ENCODE peak calls at places on chromosomes 11 and 22, in six cellular contexts. One of them, this sample, is unnamed.

GRCh38 chr22:30823015-30823370 is 128.3 kb downstream of the OSBP2 start:
- DNase-seq in K562: peak
- DNase-seq in H1: no peak
- DNase-seq in GM12878: no peak
- DNase-seq in NT2/D1: no peak
- DNase-seq in HepG2: no peak
- DNase-seq in this sample: no peak

GRCh38 chr22:32103648-32104326 is 55.3 kb downstream of the C22orf42 start:
- DNase-seq in K562: no peak
- DNase-seq in H1: no peak
- DNase-seq in GM12878: no peak
- DNase-seq in NT2/D1: no peak
- DNase-seq in HepG2: no peak
- DNase-seq in this sample: peak

GRCh38 chr22:20264614-20265452 is 3.3 kb downstream of the RTN4R start:
- DNase-seq in K562: peak
- DNase-seq in H1: no peak
- DNase-seq in GM12878: no peak
- DNase-seq in NT2/D1: no peak
- DNase-seq in HepG2: peak
- DNase-seq in this sample: no peak

GRCh38 chr22:22424956-22425355 is 83.6 kb downstream of the ZNF280B start:
- DNase-seq in K562: no peak
- DNase-seq in H1: no peak
- DNase-seq in GM12878: no peak
- DNase-seq in NT2/D1: no peak
- DNase-seq in HepG2: no peak
- DNase-seq in this sample: no peak

GRCh38 chr11:76672431-76673163 is 2.0 kb upstream of the LRRC32 start:
- DNase-seq in K562: no peak
- DNase-seq in H1: no peak
- DNase-seq in GM12878: peak
- DNase-seq in NT2/D1: no peak
- DNase-seq in HepG2: no peak
- DNase-seq in this sample: no peak

GRCh38 chr11:70398834-70399680 is 728 bp downstream of the CTTN start:
- DNase-seq in K562: peak
- DNase-seq in H1: no peak
- DNase-seq in GM12878: no peak
- DNase-seq in NT2/D1: no peak
- DNase-seq in HepG2: no peak
- DNase-seq in this sample: no peak

GRCh38 chr11:92380882-92381281 is 156.3 kb downstream of the FAT3 start:
- DNase-seq in K562: no peak
- DNase-seq in H1: no peak
- DNase-seq in GM12878: no peak
- DNase-seq in NT2/D1: no peak
- DNase-seq in HepG2: no peak
- DNase-seq in this sample: no peak

GRCh38 chr11:12411806-12412727 is 34.7 kb downstream of the PARVA start:
- DNase-seq in K562: peak
- DNase-seq in H1: peak
- DNase-seq in GM12878: no peak
- DNase-seq in NT2/D1: peak
- DNase-seq in HepG2: peak
- DNase-seq in this sample: peak

GRCh38 chr22:49008682-49009235 is 818.9 kb downstream of the BRD1 start:
- DNase-seq in K562: no peak
- DNase-seq in H1: no peak
- DNase-seq in GM12878: no peak
- DNase-seq in NT2/D1: no peak
- DNase-seq in HepG2: no peak
- DNase-seq in this sample: no peak

GRCh38 chr11:109854696-109855095 is 238.5 kb upstream of the ZC3H12C start:
- DNase-seq in K562: no peak
- DNase-seq in H1: no peak
- DNase-seq in GM12878: no peak
- DNase-seq in NT2/D1: no peak
- DNase-seq in HepG2: no peak
- DNase-seq in this sample: no peak

GRCh38 chr11:88631497-88631896 is 294.0 kb upstream of the CTSC start:
- DNase-seq in K562: no peak
- DNase-seq in H1: peak
- DNase-seq in GM12878: no peak
- DNase-seq in NT2/D1: peak
- DNase-seq in HepG2: no peak
- DNase-seq in this sample: peak

GRCh38 chr11:63838682-63839507 is at the start of gene MARK2:
- DNase-seq in K562: peak
- DNase-seq in H1: peak
- DNase-seq in GM12878: peak
- DNase-seq in NT2/D1: peak
- DNase-seq in HepG2: peak
- DNase-seq in this sample: peak

GRCh38 chr11:128290106-128290840 is 297.1 kb downstream of the ETS1 start:
- DNase-seq in K562: peak
- DNase-seq in H1: no peak
- DNase-seq in GM12878: peak
- DNase-seq in NT2/D1: peak
- DNase-seq in HepG2: peak
- DNase-seq in this sample: peak

DNA sequence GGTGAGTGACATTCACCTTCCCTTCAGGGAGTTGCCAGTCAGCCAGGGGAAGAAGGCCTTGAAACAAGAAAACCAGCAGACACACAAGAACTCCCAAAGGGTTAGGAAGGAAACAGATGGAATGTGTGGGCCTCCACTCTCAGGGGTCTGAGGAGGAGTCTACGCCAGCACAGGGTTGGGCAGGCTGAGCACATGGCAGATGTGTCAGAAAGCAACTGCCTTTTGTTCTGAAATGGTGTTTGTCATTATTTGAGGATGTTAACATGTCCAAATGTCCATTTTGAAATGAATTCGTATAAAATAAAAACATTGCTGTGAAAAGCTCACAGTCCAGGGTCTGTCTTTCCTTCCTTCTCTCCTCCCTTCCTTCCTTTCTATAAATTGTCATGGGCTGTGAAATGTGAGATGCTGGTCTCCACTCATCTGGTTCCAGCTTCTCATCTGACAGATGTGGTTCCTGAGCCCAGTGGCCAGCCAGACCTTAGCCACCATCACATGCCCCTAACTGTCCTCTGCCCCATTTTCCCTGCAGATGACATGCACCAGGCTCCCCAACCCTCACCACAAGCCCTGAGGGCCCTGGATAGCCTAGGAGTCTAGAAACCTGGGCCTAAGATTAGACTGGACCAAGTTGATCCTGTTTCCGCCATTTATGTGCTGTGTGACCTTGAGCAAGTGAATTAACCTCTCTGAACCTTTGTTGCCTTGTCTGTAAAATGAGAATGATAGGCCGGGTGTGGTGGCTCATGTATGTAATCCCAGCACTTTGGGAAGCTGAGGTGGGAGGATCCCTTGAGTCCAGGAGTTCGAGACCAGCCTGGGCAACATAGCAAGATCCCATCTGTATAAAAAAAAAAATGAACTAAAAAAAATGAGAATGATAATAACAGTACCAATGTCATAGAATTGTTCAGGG is 56.2 kb upstream of the CRYBB3 start:
- DNase-seq in K562: no peak
- DNase-seq in H1: no peak
- DNase-seq in GM12878: no peak
- DNase-seq in NT2/D1: no peak
- DNase-seq in HepG2: no peak
- DNase-seq in this sample: no peak
- TF ChIP-seq YY1 in K562: no peak
- TF ChIP-seq YY1 in H1: no peak
- TF ChIP-seq YY1 in GM12878: no peak
- TF ChIP-seq YY1 in NT2/D1: no peak
- TF ChIP-seq YY1 in HepG2: no peak
- TF ChIP-seq YY1 in this sample: no peak

GRCh38 chr11:78208257-78209165 is 19.8 kb downstream of the USP35 start:
- DNase-seq in K562: no peak
- DNase-seq in H1: no peak
- DNase-seq in GM12878: no peak
- DNase-seq in NT2/D1: no peak
- DNase-seq in HepG2: peak
- DNase-seq in this sample: no peak
- TF ChIP-seq ZNF274 in K562: no peak
- TF ChIP-seq ZNF274 in H1: no peak
- TF ChIP-seq ZNF274 in GM12878: no peak
- TF ChIP-seq ZNF274 in NT2/D1: no peak
- TF ChIP-seq ZNF274 in HepG2: no peak
- TF ChIP-seq ZNF274 in this sample: no peak

GRCh38 chr22:42688241-42688913 is 32.3 kb downstream of the A4GALT start:
- DNase-seq in K562: peak
- DNase-seq in H1: no peak
- DNase-seq in GM12878: no peak
- DNase-seq in NT2/D1: peak
- DNase-seq in HepG2: peak
- DNase-seq in this sample: no peak
- TF ChIP-seq YY1 in K562: no peak
- TF ChIP-seq YY1 in H1: no peak
- TF ChIP-seq YY1 in GM12878: no peak
- TF ChIP-seq YY1 in NT2/D1: no peak
- TF ChIP-seq YY1 in HepG2: no peak
- TF ChIP-seq YY1 in this sample: no peak

DNA sequence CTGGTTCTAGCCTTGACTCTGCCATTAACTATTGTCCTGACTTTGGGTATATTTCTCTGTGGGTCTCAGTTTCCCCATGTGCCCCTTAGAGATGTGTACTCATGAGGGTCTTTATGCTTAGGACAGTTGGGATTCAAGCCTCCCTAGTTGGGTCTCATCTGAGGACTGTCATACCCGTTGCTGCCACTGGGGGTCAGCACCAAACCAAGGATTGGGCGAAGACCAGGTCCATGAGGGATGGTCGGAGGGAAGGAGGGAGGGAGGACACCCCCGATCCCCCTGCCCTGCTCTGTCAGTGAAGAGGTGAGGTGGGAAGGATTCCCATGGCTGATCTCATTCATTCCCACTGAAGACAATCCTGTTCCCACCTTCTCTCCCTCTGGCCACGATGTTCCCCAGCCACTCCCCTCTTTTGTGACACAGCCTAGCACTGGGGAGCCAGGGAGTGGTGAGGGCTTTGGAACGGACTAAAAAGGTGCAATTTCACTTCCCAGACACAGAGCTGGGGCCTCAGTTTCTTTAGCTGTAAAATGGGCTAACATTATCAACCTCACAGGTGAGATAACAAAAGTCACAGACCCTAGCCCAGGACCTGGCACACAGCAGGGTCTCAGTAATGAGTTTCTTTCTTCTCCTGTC is 12.4 kb upstream of the KLHL35 start:
- DNase-seq in K562: peak
- DNase-seq in H1: no peak
- DNase-seq in GM12878: peak
- DNase-seq in NT2/D1: no peak
- DNase-seq in HepG2: peak
- DNase-seq in this sample: peak
- TF ChIP-seq ZNF274 in K562: no peak
- TF ChIP-seq ZNF274 in H1: no peak
- TF ChIP-seq ZNF274 in GM12878: no peak
- TF ChIP-seq ZNF274 in NT2/D1: no peak
- TF ChIP-seq ZNF274 in HepG2: no peak
- TF ChIP-seq ZNF274 in this sample: no peak

GRCh38 chr11:19891050-19891449 is 178.4 kb downstream of the NAV2 start:
- DNase-seq in K562: no peak
- DNase-seq in H1: no peak
- DNase-seq in GM12878: no peak
- DNase-seq in NT2/D1: no peak
- DNase-seq in HepG2: no peak
- DNase-seq in this sample: no peak

GRCh38 chr11:19892387-19892786 is 179.8 kb downstream of the NAV2 start:
- DNase-seq in K562: no peak
- DNase-seq in H1: no peak
- DNase-seq in GM12878: no peak
- DNase-seq in NT2/D1: no peak
- DNase-seq in HepG2: no peak
- DNase-seq in this sample: no peak

GRCh38 chr11:19892876-19893275 is 180.2 kb downstream of the NAV2 start:
- DNase-seq in K562: no peak
- DNase-seq in H1: no peak
- DNase-seq in GM12878: no peak
- DNase-seq in NT2/D1: no peak
- DNase-seq in HepG2: no peak
- DNase-seq in this sample: no peak

GRCh38 chr11:19889531-19889930 is 176.9 kb downstream of the NAV2 start:
- DNase-seq in K562: no peak
- DNase-seq in H1: no peak
- DNase-seq in GM12878: no peak
- DNase-seq in NT2/D1: no peak
- DNase-seq in HepG2: no peak
- DNase-seq in this sample: no peak

GRCh38 chr11:19890308-19890707 is 177.7 kb downstream of the NAV2 start:
- DNase-seq in K562: no peak
- DNase-seq in H1: no peak
- DNase-seq in GM12878: no peak
- DNase-seq in NT2/D1: no peak
- DNase-seq in HepG2: no peak
- DNase-seq in this sample: no peak
- TF ChIP-seq YY1 in K562: no peak
- TF ChIP-seq YY1 in H1: no peak
- TF ChIP-seq YY1 in GM12878: no peak
- TF ChIP-seq YY1 in NT2/D1: no peak
- TF ChIP-seq YY1 in HepG2: no peak
- TF ChIP-seq YY1 in this sample: no peak

DNA sequence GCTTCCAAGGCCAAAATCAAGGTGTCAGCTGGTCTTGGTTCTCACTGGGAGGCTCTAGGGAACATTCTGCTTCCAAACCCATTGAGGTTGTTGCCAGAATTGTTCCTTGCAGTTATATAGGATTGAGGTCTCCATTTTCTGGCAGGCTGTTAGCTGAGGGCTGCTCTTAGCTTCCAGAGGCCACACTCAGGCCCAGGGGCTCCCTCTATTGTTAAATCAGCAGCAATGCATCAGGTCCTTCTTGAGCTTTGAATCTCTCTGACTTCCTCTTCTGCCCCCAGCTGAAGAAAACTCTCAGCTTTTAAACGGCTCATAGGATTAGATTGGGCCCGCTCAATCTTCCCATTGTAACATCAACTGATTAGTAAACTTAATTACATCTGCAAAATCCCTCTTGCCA is 39.3 kb upstream of the BSX start:
- DNase-seq in K562: no peak
- DNase-seq in H1: no peak
- DNase-seq in GM12878: no peak
- DNase-seq in NT2/D1: peak
- DNase-seq in HepG2: peak
- DNase-seq in this sample: peak
- TF ChIP-seq ZNF274 in K562: no peak
- TF ChIP-seq ZNF274 in H1: no peak
- TF ChIP-seq ZNF274 in GM12878: no peak
- TF ChIP-seq ZNF274 in NT2/D1: no peak
- TF ChIP-seq ZNF274 in HepG2: no peak
- TF ChIP-seq ZNF274 in this sample: no peak